ENCODE peak calls at places on chromosomes 1 and 21, in six cellular contexts. D, Z, R, W, C and V are unnamed samples.

GRCh38 chr1:16630661-16631247 is 17.4 kb upstream of the NBPF1 start:
- DNase-seq in D (no peak), Z (no peak), R (no peak), W (no peak), C (no peak), V (no peak)

GRCh38 chr1:32111789-32112188 is 3.9 kb downstream of the KPNA6 start:
- DNase-seq in D (no peak), Z (no peak), R (no peak), W (peak; percentile 30), C (no peak), V (no peak)

GRCh38 chr1:26717066-26717465 is 21.3 kb downstream of the ARID1A start:
- DNase-seq in D (no peak), Z (no peak), R (no peak), W (peak; percentile 79), C (no peak), V (no peak)

GRCh38 chr1:54488065-54488750 is 59.8 kb upstream of the ACOT11 start:
- DNase-seq in D (peak; percentile 60), Z (peak; percentile 71), R (peak; percentile 80), W (peak; percentile 96), C (peak; percentile 91), V (peak; percentile 97)

GRCh38 chr21:42102946-42103345 is 31.8 kb downstream of the UMODL1 start:
- DNase-seq in D (no peak), Z (no peak), R (no peak), W (no peak), C (no peak), V (no peak)

GRCh38 chr21:41754481-41754891 is 12.4 kb downstream of the RIPK4 start:
- DNase-seq in D (no peak), Z (no peak), R (no peak), W (no peak), C (no peak), V (no peak)

GRCh38 chr1:222798111-222798510 is 16.7 kb upstream of the DISP1 start:
- DNase-seq in D (no peak), Z (no peak), R (peak; percentile 84), W (peak; percentile 59), C (peak; percentile 59), V (no peak)

GRCh38 chr21:31310750-31311149 is 33.3 kb downstream of the TIAM1 start:
- DNase-seq in D (no peak), Z (no peak), R (no peak), W (no peak), C (no peak), V (no peak)

GRCh38 chr1:212286437-212287131 is 1.4 kb downstream of the PPP2R5A start:
- DNase-seq in D (no peak), Z (no peak), R (no peak), W (no peak), C (peak; percentile 42), V (no peak)

GRCh38 chr1:81802601-81803422 is 2.1 kb downstream of the ADGRL2 start:
- DNase-seq in D (no peak), Z (no peak), R (peak; percentile 41), W (peak; percentile 82), C (peak; percentile 43), V (peak; percentile 91)

GRCh38 chr1:221815660-221816059 is 73.8 kb upstream of the DUSP10 start:
- DNase-seq in D (no peak), Z (no peak), R (no peak), W (no peak), C (no peak), V (no peak)

GRCh38 chr1:48726557-48726956 is 50.1 kb downstream of the BEND5 start:
- DNase-seq in D (no peak), Z (no peak), R (no peak), W (no peak), C (no peak), V (no peak)

GRCh38 chr21:16742116-16742515 is 770.7 kb upstream of the CXADR start:
- DNase-seq in D (no peak), Z (no peak), R (no peak), W (peak; percentile 15), C (no peak), V (no peak)

GRCh38 chr1:94622757-94623156 is 81.2 kb upstream of the F3 start:
- DNase-seq in D (no peak), Z (no peak), R (peak; percentile 96), W (peak; percentile 79), C (peak; percentile 92), V (peak; percentile 29)

GRCh38 chr1:62784509-62785365 is 805 bp downstream of the ATG4C start:
- DNase-seq in D (no peak), Z (no peak), R (no peak), W (peak; percentile 25), C (peak; percentile 48), V (no peak)

GRCh38 chr1:52927219-52928082 is at the start of gene SCP2:
- DNase-seq in D (peak; percentile 23), Z (peak; percentile 59), R (peak; percentile 25), W (peak; percentile 81), C (peak; percentile 75), V (peak; percentile 89)

GRCh38 chr1:3879787-3880428 is 20.2 kb downstream of the C1orf174 start:
- DNase-seq in D (no peak), Z (no peak), R (no peak), W (no peak), C (no peak), V (no peak)

GRCh38 chr1:119679223-119679622 is 31.2 kb upstream of the ZNF697 start:
- DNase-seq in D (no peak), Z (no peak), R (no peak), W (no peak), C (no peak), V (no peak)

GRCh38 chr1:115428262-115428661 is 90.2 kb upstream of the NGF start:
- DNase-seq in D (no peak), Z (no peak), R (peak; percentile 99), W (no peak), C (peak; percentile 57), V (no peak)

GRCh38 chr1:24301395-24302175 is 17.6 kb upstream of the GRHL3 start:
- DNase-seq in D (no peak), Z (no peak), R (no peak), W (peak; percentile 48), C (no peak), V (no peak)

GRCh38 chr1:55420021-55420420 is 204.9 kb upstream of the USP24 start:
- DNase-seq in D (no peak), Z (no peak), R (no peak), W (no peak), C (no peak), V (no peak)

GRCh38 chr1:27862671-27863551 is 9.4 kb upstream of the THEMIS2 start:
- DNase-seq in D (peak; percentile 71), Z (no peak), R (peak; percentile 99), W (peak; percentile 98), C (peak; percentile 99), V (no peak)

GRCh38 chr1:233714631-233715217 is 100.8 kb downstream of the KCNK1 start:
- DNase-seq in D (no peak), Z (no peak), R (no peak), W (no peak), C (no peak), V (no peak)

GRCh38 chr1:41749992-41750745 is 168.6 kb downstream of the HIVEP3 start:
- DNase-seq in D (no peak), Z (no peak), R (no peak), W (no peak), C (no peak), V (no peak)

GRCh38 chr1:76832521-76832920 is 34.8 kb upstream of the ST6GALNAC5 start:
- DNase-seq in D (no peak), Z (no peak), R (no peak), W (no peak), C (no peak), V (no peak)

GRCh38 chr1:204409111-204409510 is 2.5 kb downstream of the PPP1R15B start:
- DNase-seq in D (no peak), Z (no peak), R (no peak), W (peak; percentile 41), C (peak; percentile 19), V (no peak)

GRCh38 chr1:114319480-114319879 is 165.8 kb upstream of the SYT6 start:
- DNase-seq in D (no peak), Z (no peak), R (no peak), W (peak; percentile 24), C (peak; percentile 69), V (no peak)

GRCh38 chr1:41794031-41794430 is 124.7 kb downstream of the HIVEP3 start:
- DNase-seq in D (no peak), Z (no peak), R (no peak), W (no peak), C (no peak), V (no peak)

GRCh38 chr1:32754282-32755097 is 51.9 kb upstream of the SYNC start:
- DNase-seq in D (no peak), Z (no peak), R (no peak), W (no peak), C (peak; percentile 31), V (peak; percentile 78)

GRCh38 chr1:8133190-8133589 is 107.1 kb upstream of the ERRFI1 start:
- DNase-seq in D (no peak), Z (no peak), R (no peak), W (peak; percentile 44), C (peak; percentile 32), V (no peak)

GRCh38 chr1:93908394-93909145 is 660 bp downstream of the GCLM start:
- DNase-seq in D (no peak), Z (peak; percentile 46), R (peak; percentile 18), W (peak; percentile 14), C (peak; percentile 58), V (peak; percentile 60)

GRCh38 chr1:67019600-67020136 is 34.3 kb downstream of the SLC35D1 start:
- DNase-seq in D (no peak), Z (no peak), R (no peak), W (peak; percentile 68), C (peak; percentile 61), V (no peak)